ENCODE peak calls at places on chromosomes 11 and 22, in six cellular contexts. F, Z, C, X, W and H are unnamed samples.

GRCh38 chr11:127017482-127017881 is 16.9 kb upstream of the KIRREL3 start:
- DNase-seq in W (no peak), C (peak), Z (no peak), F (no peak), X (peak), H (peak)

GRCh38 chr11:80495116-80495515 is 1054.3 kb upstream of the TENM4 start:
- DNase-seq in W (no peak), C (no peak), F (no peak), Z (no peak), X (no peak), H (no peak)

GRCh38 chr22:30116362-30117117 is 36.3 kb downstream of the HORMAD2 start:
- DNase-seq in Z (no peak), C (peak), W (no peak), X (peak), F (no peak), H (peak)

GRCh38 chr22:20015971-20016733 is 471 bp downstream of the ARVCF start:
- DNase-seq in Z (peak), C (no peak), W (peak), X (no peak), F (no peak), H (no peak)

GRCh38 chr11:47551086-47551485 is 1.8 kb downstream of the CELF1 start:
- DNase-seq in F (no peak), C (no peak), W (no peak), Z (no peak), X (peak), H (peak)

GRCh38 chr11:47360341-47360740 is 7.8 kb upstream of the MYBPC3 start:
- DNase-seq in W (no peak), Z (no peak), C (no peak), F (no peak), X (no peak), H (no peak)

GRCh38 chr22:38455530-38456271 is 702 bp upstream of the KCNJ4 start:
- DNase-seq in Z (no peak), W (peak), C (no peak), X (peak), F (no peak), H (no peak)

GRCh38 chr11:114478768-114479167 is 39.5 kb downstream of the REXO2 start:
- DNase-seq in C (peak), W (no peak), X (no peak), Z (no peak), F (no peak), H (peak)

GRCh38 chr22:19962909-19963806 is 21.5 kb upstream of the TXNRD2 start:
- DNase-seq in W (no peak), C (no peak), F (no peak), X (peak), Z (peak), H (peak)

GRCh38 chr11:131692151-131692550 is 321.7 kb downstream of the NTM start:
- DNase-seq in Z (no peak), C (no peak), X (no peak), W (no peak), F (no peak), H (no peak)

GRCh38 chr11:105100206-105100605 is 39.4 kb downstream of the CARD18 start:
- DNase-seq in F (no peak), C (no peak), W (no peak), Z (no peak), X (no peak), H (no peak)

GRCh38 chr11:20634781-20635180 is 34.6 kb upstream of the NELL1 start:
- DNase-seq in F (no peak), Z (no peak), X (no peak), W (no peak), C (no peak), H (no peak)

GRCh38 chr11:61637287-61637686 is 42.9 kb upstream of the DAGLA start:
- DNase-seq in W (no peak), C (no peak), X (no peak), F (no peak), Z (no peak), H (no peak)

GRCh38 chr11:93025558-93026255 is 56.3 kb downstream of the MTNR1B start:
- DNase-seq in W (no peak), Z (no peak), F (no peak), C (no peak), X (no peak), H (peak)

GRCh38 chr11:102476069-102476468 is 23.5 kb upstream of the TMEM123 start:
- DNase-seq in C (no peak), X (peak), W (no peak), Z (no peak), F (no peak), H (peak)

GRCh38 chr22:43000441-43001175 is 14.3 kb downstream of the PACSIN2 start:
- DNase-seq in C (peak), X (peak), W (no peak), F (no peak), Z (no peak), H (peak)

GRCh38 chr11:16280256-16280682 is 76.1 kb downstream of the SOX6 start:
- DNase-seq in C (no peak), Z (no peak), F (no peak), W (no peak), X (no peak), H (peak)

GRCh38 chr22:46214616-46215015 is 35.5 kb downstream of the CDPF1 start:
- DNase-seq in W (no peak), F (no peak), X (no peak), Z (no peak), C (no peak), H (no peak)

DNA sequence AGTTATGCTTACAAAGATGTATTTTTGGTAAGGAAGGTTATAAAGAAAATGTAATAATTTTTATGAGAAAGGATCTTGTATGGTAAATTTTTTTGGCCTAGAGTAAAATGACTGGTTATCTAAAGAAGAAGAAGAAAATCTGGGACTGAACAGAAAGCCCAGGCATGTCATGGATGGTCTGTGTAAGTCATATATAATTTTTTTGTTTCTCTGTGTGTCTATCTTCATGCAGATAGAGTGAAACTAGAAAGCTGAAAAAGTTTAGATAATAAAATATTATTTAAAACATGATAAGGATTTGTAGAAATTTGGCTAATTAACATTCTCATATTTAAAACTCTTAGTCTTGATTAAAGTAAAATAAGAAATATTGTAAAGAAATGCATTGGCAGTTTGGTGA is 27.6 kb upstream of the MPEG1 start:
- DNase-seq in W (no peak), X (no peak), C (no peak), Z (no peak), F (no peak), H (no peak)
- TF ChIP-seq CTCF in W (no peak), X (no peak), C (no peak), Z (no peak), F (no peak), H (no peak)

GRCh38 chr22:41245917-41246499 is 5.3 kb upstream of the CHADL start:
- DNase-seq in F (no peak), C (no peak), W (no peak), X (no peak), Z (no peak), H (no peak)
- TF ChIP-seq CTCF in F (no peak), C (peak), W (no peak), X (no peak), Z (no peak), H (no peak)

DNA sequence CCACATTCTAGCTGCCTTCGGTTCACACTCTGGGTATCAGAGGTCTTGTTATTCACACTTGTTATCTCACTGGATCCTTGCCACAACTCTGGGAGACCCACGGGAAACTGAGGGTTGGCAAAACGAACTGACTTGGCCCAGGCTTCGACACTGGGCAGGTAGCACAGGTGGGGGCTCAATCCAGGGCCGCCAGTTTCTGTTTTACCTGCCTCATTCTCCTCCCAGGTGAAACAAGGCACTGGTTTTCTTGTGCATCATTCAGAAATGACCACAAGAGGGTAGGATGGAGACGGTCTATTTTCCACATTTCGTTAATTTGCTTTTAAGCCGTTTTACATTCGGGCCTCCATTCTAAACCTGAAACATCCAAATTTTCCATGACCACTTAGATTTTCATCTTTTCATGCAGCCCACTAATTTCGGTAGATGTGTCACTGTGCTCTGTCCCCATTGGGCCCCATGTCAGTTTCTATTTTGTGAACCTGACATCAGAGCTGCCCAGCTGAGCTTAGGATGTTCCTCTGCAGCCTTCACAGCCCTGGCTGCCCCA is 108.1 kb downstream of the KIAA1671 start:
- DNase-seq in C (no peak), F (no peak), X (no peak), Z (no peak), W (no peak), H (no peak)
- TF ChIP-seq CTCF in C (peak), F (peak), X (no peak), Z (peak), W (no peak), H (no peak)

DNA sequence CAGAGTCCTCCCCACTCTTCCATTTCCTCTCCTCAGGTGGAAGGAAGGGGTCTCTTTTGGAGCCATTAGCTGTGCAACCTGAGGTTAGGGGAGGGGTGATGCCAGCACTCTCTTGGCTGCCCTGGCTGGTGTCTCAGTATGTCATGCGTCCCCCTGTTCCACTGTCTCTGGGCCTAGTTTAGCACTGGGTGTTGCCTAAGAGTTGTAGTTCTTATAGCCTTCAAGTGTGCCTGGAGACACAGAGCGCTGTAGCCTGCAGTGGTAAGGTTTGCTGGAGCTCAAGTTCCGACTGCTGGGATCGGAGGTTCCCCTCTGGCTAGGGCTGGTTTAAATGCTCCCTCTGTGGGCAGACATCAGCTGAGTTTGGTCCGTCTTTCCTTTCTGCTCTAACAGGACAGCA is 20.9 kb downstream of the OR10D3 start:
- DNase-seq in F (no peak), Z (no peak), X (no peak), W (no peak), C (no peak), H (no peak)
- TF ChIP-seq CTCF in F (no peak), Z (no peak), X (no peak), W (no peak), C (no peak), H (no peak)

DNA sequence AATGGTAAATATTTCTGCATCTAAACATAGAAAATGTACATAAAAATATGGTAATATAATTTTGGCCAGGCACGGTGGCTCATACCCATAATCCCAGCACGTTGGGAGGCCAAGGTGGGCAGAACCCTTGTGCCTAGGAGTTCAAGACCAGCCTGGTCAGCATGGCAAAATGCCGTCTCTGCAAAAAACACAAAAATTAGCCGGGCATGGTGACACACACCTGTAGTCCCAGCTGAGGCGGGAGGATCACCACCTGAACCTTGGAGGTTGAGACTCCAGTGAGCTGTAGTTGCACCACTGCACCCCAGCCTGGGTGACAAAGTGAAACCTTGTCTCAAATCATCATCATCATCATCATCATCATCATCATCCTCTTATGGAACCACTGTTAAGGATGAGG is 230.6 kb upstream of the NCAM1 start:
- DNase-seq in Z (no peak), X (no peak), F (no peak), W (no peak), C (no peak), H (no peak)
- TF ChIP-seq CTCF in Z (no peak), X (no peak), F (no peak), W (no peak), C (no peak), H (no peak)

GRCh38 chr11:134453441-134453840 is 41.4 kb upstream of the B3GAT1 start:
- DNase-seq in X (no peak), C (no peak), F (no peak), Z (peak), W (no peak), H (no peak)
- TF ChIP-seq CTCF in X (no peak), C (no peak), F (no peak), Z (no peak), W (no peak), H (no peak)

GRCh38 chr22:49923445-49923844 is 5.0 kb downstream of the CRELD2 start:
- DNase-seq in C (no peak), Z (no peak), X (peak), W (no peak), F (no peak), H (no peak)
- TF ChIP-seq CTCF in C (peak), Z (no peak), X (peak), W (no peak), F (no peak), H (no peak)

DNA sequence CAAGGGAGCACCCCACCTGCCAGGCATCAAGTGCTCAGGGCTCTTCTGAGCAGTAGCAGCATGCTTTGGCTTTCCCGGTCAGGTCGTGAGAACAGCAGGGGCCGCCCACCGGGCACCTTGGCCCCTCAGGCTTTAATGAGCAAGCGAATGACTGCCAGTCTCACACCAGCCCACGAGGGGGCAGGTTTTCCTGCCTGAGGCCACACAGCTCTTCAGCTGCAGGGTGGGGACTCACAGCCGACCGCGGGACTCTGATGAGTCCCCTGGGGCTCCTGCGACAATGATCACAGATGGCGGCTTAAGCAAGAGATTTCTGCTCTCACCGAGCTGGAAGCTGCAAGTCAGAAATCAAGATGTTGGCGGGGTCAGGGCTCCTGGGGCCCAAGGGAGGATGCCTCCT is 14.3 kb upstream of the FGF19 start:
- DNase-seq in W (no peak), F (no peak), C (peak), X (peak), Z (no peak), H (peak)
- TF ChIP-seq CTCF in W (no peak), F (no peak), C (peak), X (peak), Z (no peak), H (peak)